ENCODE peak calls at places on chromosomes 13 and 19, in six cellular contexts. One of them, this sample, is unnamed.

GRCh38 chr19:7869453-7869909 is 4.7 kb downstream of the PRR36 start:
- DNase-seq in GM12878: no peak
- DNase-seq in H1: no peak
- DNase-seq in GM12891: peak
- DNase-seq in HepG2: peak
- DNase-seq in K562: peak
- DNase-seq in this sample: peak

GRCh38 chr13:110343241-110343865 is 36.3 kb downstream of the COL4A2 start:
- DNase-seq in GM12878: no peak
- DNase-seq in H1: no peak
- DNase-seq in GM12891: no peak
- DNase-seq in HepG2: no peak
- DNase-seq in K562: no peak
- DNase-seq in this sample: no peak

GRCh38 chr19:4606921-4607678 is 32.2 kb upstream of the TNFAIP8L1 start:
- DNase-seq in GM12878: no peak
- DNase-seq in H1: no peak
- DNase-seq in GM12891: no peak
- DNase-seq in HepG2: no peak
- DNase-seq in K562: peak
- DNase-seq in this sample: no peak

GRCh38 chr13:82878536-82878935 is 1003.7 kb downstream of the SLITRK1 start:
- DNase-seq in GM12878: no peak
- DNase-seq in H1: no peak
- DNase-seq in GM12891: no peak
- DNase-seq in HepG2: no peak
- DNase-seq in K562: no peak
- DNase-seq in this sample: no peak

GRCh38 chr19:39032164-39032918 is at the start of gene FBXO27:
- DNase-seq in GM12878: no peak
- DNase-seq in H1: no peak
- DNase-seq in GM12891: no peak
- DNase-seq in HepG2: no peak
- DNase-seq in K562: peak
- DNase-seq in this sample: no peak

GRCh38 chr13:37995052-37995451 is 125.5 kb upstream of the TRPC4 start:
- DNase-seq in GM12878: no peak
- DNase-seq in H1: no peak
- DNase-seq in GM12891: no peak
- DNase-seq in HepG2: no peak
- DNase-seq in K562: no peak
- DNase-seq in this sample: no peak

GRCh38 chr19:2207991-2208860 is 27.9 kb downstream of the PLEKHJ1 start:
- DNase-seq in GM12878: no peak
- DNase-seq in H1: no peak
- DNase-seq in GM12891: peak
- DNase-seq in HepG2: no peak
- DNase-seq in K562: peak
- DNase-seq in this sample: peak

GRCh38 chr19:50664204-50664603 is 15.0 kb downstream of the C19orf81 start:
- DNase-seq in GM12878: no peak
- DNase-seq in H1: no peak
- DNase-seq in GM12891: no peak
- DNase-seq in HepG2: no peak
- DNase-seq in K562: no peak
- DNase-seq in this sample: no peak

GRCh38 chr13:28498481-28499115 is 3.7 kb upstream of the FLT1 start:
- DNase-seq in GM12878: no peak
- DNase-seq in H1: no peak
- DNase-seq in GM12891: no peak
- DNase-seq in HepG2: no peak
- DNase-seq in K562: no peak
- DNase-seq in this sample: no peak

GRCh38 chr13:33279414-33279813 is 6.1 kb downstream of the STARD13 start:
- DNase-seq in GM12878: no peak
- DNase-seq in H1: no peak
- DNase-seq in GM12891: no peak
- DNase-seq in HepG2: no peak
- DNase-seq in K562: no peak
- DNase-seq in this sample: no peak

GRCh38 chr13:90867336-90867683 is 480.2 kb upstream of the MIR17HG start:
- DNase-seq in GM12878: peak
- DNase-seq in H1: peak
- DNase-seq in GM12891: peak
- DNase-seq in HepG2: peak
- DNase-seq in K562: peak
- DNase-seq in this sample: no peak
- TF ChIP-seq POLR2AphosphoS5 in GM12878: no peak
- TF ChIP-seq POLR2AphosphoS5 in H1: no peak
- TF ChIP-seq POLR2AphosphoS5 in GM12891: no peak
- TF ChIP-seq POLR2AphosphoS5 in HepG2: no peak
- TF ChIP-seq POLR2AphosphoS5 in K562: no peak
- TF ChIP-seq POLR2AphosphoS5 in this sample: no peak

DNA sequence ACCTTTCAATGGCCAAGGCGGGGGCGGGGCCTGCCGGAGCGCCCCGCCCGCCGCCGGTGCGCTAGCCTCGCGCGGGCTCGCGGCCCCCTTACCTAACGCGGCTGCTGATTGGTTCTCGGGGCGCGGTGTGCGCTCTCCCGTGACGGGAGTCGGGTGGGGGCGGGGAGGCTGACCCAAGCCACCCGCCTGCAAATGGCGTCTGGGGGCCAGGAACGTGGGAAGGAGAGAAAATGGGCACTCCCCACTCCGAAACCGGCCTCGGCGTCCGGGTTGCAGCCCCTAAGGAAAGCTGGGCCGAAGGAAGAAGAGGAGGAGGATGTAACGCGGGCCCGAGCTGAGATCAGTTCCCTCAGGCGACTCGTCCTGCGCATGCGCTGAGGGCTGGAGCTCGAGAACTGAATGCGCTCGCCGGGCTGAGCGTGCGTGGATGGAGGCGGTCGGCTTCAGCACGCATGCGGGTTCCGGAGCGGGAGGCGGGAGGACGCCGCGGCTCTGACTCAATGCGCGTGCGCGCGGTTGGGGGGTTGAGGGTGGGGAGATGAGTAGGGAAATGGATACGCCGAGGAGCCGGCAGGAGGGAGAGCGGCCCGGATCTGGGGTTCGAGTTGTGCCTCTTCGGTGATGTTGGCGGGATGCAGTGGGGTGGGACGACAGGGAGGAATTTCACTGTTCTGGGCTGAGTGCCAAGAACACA is at the start of gene SMG9:
- DNase-seq in GM12878: peak
- DNase-seq in H1: peak
- DNase-seq in GM12891: peak
- DNase-seq in HepG2: peak
- DNase-seq in K562: peak
- DNase-seq in this sample: peak
- TF ChIP-seq POLR2A in GM12878: peak
- TF ChIP-seq POLR2A in H1: peak
- TF ChIP-seq POLR2A in GM12891: peak
- TF ChIP-seq POLR2A in HepG2: peak
- TF ChIP-seq POLR2A in K562: peak
- TF ChIP-seq POLR2A in this sample: peak

GRCh38 chr19:20365146-20365545 is 198.1 kb downstream of the ZNF486 start:
- DNase-seq in GM12878: no peak
- DNase-seq in H1: no peak
- DNase-seq in GM12891: no peak
- DNase-seq in HepG2: no peak
- DNase-seq in K562: no peak
- DNase-seq in this sample: no peak

GRCh38 chr19:20371911-20372310 is 193.7 kb downstream of the ZNF737 start:
- DNase-seq in GM12878: no peak
- DNase-seq in H1: no peak
- DNase-seq in GM12891: no peak
- DNase-seq in HepG2: no peak
- DNase-seq in K562: no peak
- DNase-seq in this sample: no peak

GRCh38 chr19:20367811-20368294 is 197.7 kb downstream of the ZNF737 start:
- DNase-seq in GM12878: no peak
- DNase-seq in H1: no peak
- DNase-seq in GM12891: no peak
- DNase-seq in HepG2: no peak
- DNase-seq in K562: no peak
- DNase-seq in this sample: no peak
- TF ChIP-seq TAF1 in GM12878: no peak
- TF ChIP-seq TAF1 in H1: no peak
- TF ChIP-seq TAF1 in GM12891: no peak
- TF ChIP-seq TAF1 in HepG2: no peak
- TF ChIP-seq TAF1 in K562: no peak
- TF ChIP-seq TAF1 in this sample: no peak

GRCh38 chr13:25253702-25254101 is 33.6 kb downstream of the MTMR6 start:
- DNase-seq in GM12878: no peak
- DNase-seq in H1: no peak
- DNase-seq in GM12891: no peak
- DNase-seq in HepG2: peak
- DNase-seq in K562: no peak
- DNase-seq in this sample: no peak

GRCh38 chr13:25249001-25249543 is 38.2 kb downstream of the MTMR6 start:
- DNase-seq in GM12878: peak
- DNase-seq in H1: no peak
- DNase-seq in GM12891: peak
- DNase-seq in HepG2: peak
- DNase-seq in K562: no peak
- DNase-seq in this sample: no peak

GRCh38 chr13:25248071-25248470 is 39.2 kb downstream of the MTMR6 start:
- DNase-seq in GM12878: no peak
- DNase-seq in H1: no peak
- DNase-seq in GM12891: no peak
- DNase-seq in HepG2: no peak
- DNase-seq in K562: no peak
- DNase-seq in this sample: no peak

GRCh38 chr13:25252229-25252628 is 35.1 kb downstream of the MTMR6 start:
- DNase-seq in GM12878: no peak
- DNase-seq in H1: no peak
- DNase-seq in GM12891: no peak
- DNase-seq in HepG2: no peak
- DNase-seq in K562: no peak
- DNase-seq in this sample: no peak

DNA sequence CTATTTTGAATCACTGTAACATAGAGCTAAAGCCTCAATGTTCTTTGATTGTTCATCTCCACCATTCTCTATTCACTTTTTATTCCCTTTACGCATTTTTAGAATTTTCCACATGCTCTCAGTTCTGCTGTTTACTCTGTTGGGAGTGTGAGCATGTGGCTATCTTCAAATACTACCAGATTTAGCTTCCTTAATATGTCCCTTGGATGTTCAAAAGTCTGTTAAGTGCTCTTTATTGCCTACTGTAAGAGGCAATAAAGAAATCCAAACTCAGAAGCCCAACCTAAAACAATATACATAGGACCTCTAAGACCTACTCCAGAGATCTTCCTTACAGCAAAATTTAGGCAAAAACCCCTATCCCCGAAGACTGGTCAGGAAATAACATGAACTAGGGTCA is 34.5 kb downstream of the MTMR6 start:
- DNase-seq in GM12878: no peak
- DNase-seq in H1: no peak
- DNase-seq in GM12891: no peak
- DNase-seq in HepG2: no peak
- DNase-seq in K562: no peak
- DNase-seq in this sample: no peak
- TF ChIP-seq POLR2AphosphoS5 in GM12878: no peak
- TF ChIP-seq POLR2AphosphoS5 in H1: no peak
- TF ChIP-seq POLR2AphosphoS5 in GM12891: no peak
- TF ChIP-seq POLR2AphosphoS5 in HepG2: no peak
- TF ChIP-seq POLR2AphosphoS5 in K562: no peak
- TF ChIP-seq POLR2AphosphoS5 in this sample: no peak

DNA sequence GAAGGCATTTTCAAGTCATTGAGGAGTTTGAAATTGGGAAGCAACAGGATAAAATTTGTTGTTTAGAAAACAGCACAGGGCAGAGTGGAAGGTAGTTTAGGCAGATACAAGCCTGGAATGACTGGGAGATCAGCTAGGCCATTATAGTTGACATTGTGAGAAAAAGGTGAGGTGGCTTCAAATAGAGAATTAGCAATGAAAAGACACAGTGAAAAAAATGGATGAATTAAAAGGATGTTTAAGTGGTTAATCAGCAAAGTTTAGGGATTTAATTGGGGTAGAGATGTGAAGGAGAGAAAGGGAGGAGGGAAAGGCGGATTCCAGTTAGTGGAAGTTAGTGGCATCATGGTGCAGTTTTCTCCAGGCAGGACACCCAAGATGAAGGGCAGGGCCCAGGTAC is 570.5 kb upstream of the GPC6 start:
- DNase-seq in GM12878: no peak
- DNase-seq in H1: no peak
- DNase-seq in GM12891: no peak
- DNase-seq in HepG2: no peak
- DNase-seq in K562: no peak
- DNase-seq in this sample: no peak
- TF ChIP-seq POLR2A in GM12878: no peak
- TF ChIP-seq POLR2A in H1: no peak
- TF ChIP-seq POLR2A in GM12891: no peak
- TF ChIP-seq POLR2A in HepG2: no peak
- TF ChIP-seq POLR2A in K562: no peak
- TF ChIP-seq POLR2A in this sample: no peak